ENCODE peak calls at places on chromosomes 12 and 14, in six cellular contexts. One of them, this sample, is unnamed.

GRCh38 chr14:82667501-82667900 is 1133.8 kb upstream of the SEL1L start:
- DNase-seq in GM10248: no peak
- DNase-seq in OCI-LY7: no peak
- DNase-seq in WTC11: no peak
- DNase-seq in endodermal cell: no peak
- DNase-seq in astrocyte: no peak
- DNase-seq in this sample: no peak

GRCh38 chr14:52850520-52850919 is 59.1 kb upstream of the GNPNAT1 start:
- DNase-seq in GM10248: no peak
- DNase-seq in OCI-LY7: no peak
- DNase-seq in WTC11: no peak
- DNase-seq in endodermal cell: no peak
- DNase-seq in astrocyte: no peak
- DNase-seq in this sample: no peak

GRCh38 chr12:45988259-45988658 is 2.1 kb downstream of the SCAF11 start:
- DNase-seq in GM10248: no peak
- DNase-seq in OCI-LY7: peak; percentile 12
- DNase-seq in WTC11: no peak
- DNase-seq in endodermal cell: no peak
- DNase-seq in astrocyte: peak; percentile 40
- DNase-seq in this sample: no peak

GRCh38 chr14:33842299-33842698 is 108.6 kb downstream of the EGLN3 start:
- DNase-seq in GM10248: no peak
- DNase-seq in OCI-LY7: no peak
- DNase-seq in WTC11: no peak
- DNase-seq in endodermal cell: no peak
- DNase-seq in astrocyte: peak; percentile 49
- DNase-seq in this sample: no peak

GRCh38 chr12:11707535-11707934 is 58.1 kb downstream of the ETV6 start:
- DNase-seq in GM10248: no peak
- DNase-seq in OCI-LY7: no peak
- DNase-seq in WTC11: no peak
- DNase-seq in endodermal cell: no peak
- DNase-seq in astrocyte: no peak
- DNase-seq in this sample: no peak

GRCh38 chr14:77151245-77151644 is 9.7 kb upstream of the ZDHHC22 start:
- DNase-seq in GM10248: no peak
- DNase-seq in OCI-LY7: peak; percentile 45
- DNase-seq in WTC11: peak; percentile 64
- DNase-seq in endodermal cell: peak; percentile 86
- DNase-seq in astrocyte: no peak
- DNase-seq in this sample: peak; percentile 65

GRCh38 chr14:99759546-99759925 is 33.7 kb upstream of the EML1 start:
- DNase-seq in GM10248: no peak
- DNase-seq in OCI-LY7: no peak
- DNase-seq in WTC11: no peak
- DNase-seq in endodermal cell: no peak
- DNase-seq in astrocyte: no peak
- DNase-seq in this sample: no peak

GRCh38 chr14:105914738-105915385 is 388.5 kb downstream of the TMEM121 start:
- DNase-seq in GM10248: no peak
- DNase-seq in OCI-LY7: no peak
- DNase-seq in WTC11: no peak
- DNase-seq in endodermal cell: no peak
- DNase-seq in astrocyte: no peak
- DNase-seq in this sample: no peak

GRCh38 chr12:29228474-29229157 is 79.5 kb downstream of the FAR2 start:
- DNase-seq in GM10248: no peak
- DNase-seq in OCI-LY7: no peak
- DNase-seq in WTC11: peak; percentile 21
- DNase-seq in endodermal cell: peak; percentile 65
- DNase-seq in astrocyte: no peak
- DNase-seq in this sample: no peak

GRCh38 chr14:100902792-100903191 is 730 bp downstream of the RTL1 start:
- DNase-seq in GM10248: no peak
- DNase-seq in OCI-LY7: no peak
- DNase-seq in WTC11: peak; percentile 10
- DNase-seq in endodermal cell: peak; percentile 52
- DNase-seq in astrocyte: no peak
- DNase-seq in this sample: no peak

GRCh38 chr14:20440882-20441281 is 4.9 kb upstream of the KLHL33 start:
- DNase-seq in GM10248: no peak
- DNase-seq in OCI-LY7: peak; percentile 22
- DNase-seq in WTC11: no peak
- DNase-seq in endodermal cell: no peak
- DNase-seq in astrocyte: no peak
- DNase-seq in this sample: no peak
- TF ChIP-seq CTCF in GM10248: no peak
- TF ChIP-seq CTCF in OCI-LY7: no peak
- TF ChIP-seq CTCF in WTC11: no peak
- TF ChIP-seq CTCF in endodermal cell: peak; percentile 40
- TF ChIP-seq CTCF in astrocyte: no peak
- TF ChIP-seq CTCF in this sample: no peak

GRCh38 chr14:74562515-74563232 is 49.4 kb downstream of the LTBP2 start:
- DNase-seq in GM10248: no peak
- DNase-seq in OCI-LY7: no peak
- DNase-seq in WTC11: no peak
- DNase-seq in endodermal cell: peak; percentile 65
- DNase-seq in astrocyte: no peak
- DNase-seq in this sample: no peak
- TF ChIP-seq CTCF in GM10248: no peak
- TF ChIP-seq CTCF in OCI-LY7: no peak
- TF ChIP-seq CTCF in WTC11: no peak
- TF ChIP-seq CTCF in endodermal cell: no peak
- TF ChIP-seq CTCF in astrocyte: no peak
- TF ChIP-seq CTCF in this sample: no peak

DNA sequence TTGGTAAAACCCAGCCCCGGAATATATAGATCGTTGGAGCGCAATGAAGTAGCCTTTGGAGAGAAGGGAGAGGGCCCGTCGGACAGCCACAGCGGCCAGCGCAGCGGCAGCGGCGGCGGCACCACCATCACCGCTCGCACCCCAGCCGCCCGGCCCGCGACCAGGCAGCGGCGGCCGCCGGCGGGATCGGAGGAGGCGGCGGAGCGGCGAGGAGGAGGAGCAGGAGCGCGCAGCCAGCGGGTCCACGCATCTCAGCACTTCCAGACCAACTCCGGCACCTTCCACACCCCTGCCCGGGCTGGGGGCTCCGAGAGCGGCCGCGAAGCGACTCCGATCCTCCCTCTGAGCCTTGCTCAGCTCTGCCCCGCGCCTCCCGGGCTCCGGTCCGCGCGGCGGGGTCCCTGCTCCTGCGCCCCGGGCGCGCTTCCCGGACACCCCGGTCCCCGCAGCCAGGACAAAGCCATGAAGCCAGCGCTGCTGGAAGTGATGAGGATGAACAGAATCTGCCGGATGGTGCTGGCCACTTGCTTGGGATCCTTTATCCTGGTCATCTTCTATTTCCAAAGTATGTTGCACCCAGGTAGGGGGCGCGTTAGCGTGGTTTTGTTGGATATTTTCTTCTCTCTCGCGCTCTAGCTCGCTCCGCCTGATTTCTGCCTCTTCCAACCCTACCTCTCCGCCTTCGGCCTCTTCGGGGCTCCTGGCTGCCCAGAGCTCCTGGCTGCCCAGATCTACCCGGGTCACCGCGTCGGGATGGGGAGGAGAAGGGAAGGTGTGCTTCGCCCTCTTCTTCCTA is 400 bp downstream of the CHST11 start:
- DNase-seq in GM10248: peak; percentile 62
- DNase-seq in OCI-LY7: peak; percentile 80
- DNase-seq in WTC11: peak; percentile 55
- DNase-seq in endodermal cell: peak; percentile 93
- DNase-seq in astrocyte: peak; percentile 69
- DNase-seq in this sample: peak; percentile 61
- TF ChIP-seq CTCF in GM10248: peak; percentile 52
- TF ChIP-seq CTCF in OCI-LY7: peak; percentile 85
- TF ChIP-seq CTCF in WTC11: no peak
- TF ChIP-seq CTCF in endodermal cell: peak; percentile 71
- TF ChIP-seq CTCF in astrocyte: peak; percentile 29
- TF ChIP-seq CTCF in this sample: peak; percentile 30

DNA sequence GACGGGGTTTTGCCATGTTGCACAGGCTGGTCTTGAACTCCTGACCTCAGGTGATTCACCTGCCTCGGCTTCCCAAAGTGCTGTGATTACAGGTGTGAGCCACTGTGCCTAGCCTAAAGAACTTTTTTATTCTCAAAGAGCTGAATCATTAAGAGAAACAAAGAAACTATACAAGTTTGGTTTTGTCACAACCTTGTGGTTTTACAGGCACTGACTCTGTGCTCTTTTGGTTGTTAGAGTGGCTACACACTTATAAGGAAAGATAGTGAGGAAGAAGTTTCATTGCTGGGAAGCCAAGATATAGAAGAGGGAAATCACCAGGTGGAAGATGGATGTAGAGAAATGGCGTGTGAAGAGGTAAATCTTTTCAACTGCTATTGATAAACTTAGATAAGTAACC is 10.1 kb upstream of the DNAH10 start:
- DNase-seq in GM10248: no peak
- DNase-seq in OCI-LY7: no peak
- DNase-seq in WTC11: no peak
- DNase-seq in endodermal cell: no peak
- DNase-seq in astrocyte: no peak
- DNase-seq in this sample: no peak
- TF ChIP-seq CTCF in GM10248: no peak
- TF ChIP-seq CTCF in OCI-LY7: no peak
- TF ChIP-seq CTCF in WTC11: no peak
- TF ChIP-seq CTCF in endodermal cell: no peak
- TF ChIP-seq CTCF in astrocyte: no peak
- TF ChIP-seq CTCF in this sample: no peak

GRCh38 chr12:52267699-52268098 is 6.7 kb upstream of the KRT86 start:
- DNase-seq in GM10248: no peak
- DNase-seq in OCI-LY7: no peak
- DNase-seq in WTC11: no peak
- DNase-seq in endodermal cell: no peak
- DNase-seq in astrocyte: no peak
- DNase-seq in this sample: no peak
- TF ChIP-seq CTCF in GM10248: no peak
- TF ChIP-seq CTCF in OCI-LY7: no peak
- TF ChIP-seq CTCF in WTC11: no peak
- TF ChIP-seq CTCF in endodermal cell: no peak
- TF ChIP-seq CTCF in astrocyte: no peak
- TF ChIP-seq CTCF in this sample: no peak

GRCh38 chr12:122995503-122996187 is 15.2 kb downstream of the ARL6IP4 start:
- DNase-seq in GM10248: no peak
- DNase-seq in OCI-LY7: no peak
- DNase-seq in WTC11: no peak
- DNase-seq in endodermal cell: no peak
- DNase-seq in astrocyte: no peak
- DNase-seq in this sample: no peak

GRCh38 chr12:122997343-122998250 is 17.1 kb downstream of the ARL6IP4 start:
- DNase-seq in GM10248: no peak
- DNase-seq in OCI-LY7: no peak
- DNase-seq in WTC11: no peak
- DNase-seq in endodermal cell: no peak
- DNase-seq in astrocyte: no peak
- DNase-seq in this sample: no peak

GRCh38 chr12:122996188-122996601 is 15.7 kb downstream of the ARL6IP4 start:
- DNase-seq in GM10248: no peak
- DNase-seq in OCI-LY7: no peak
- DNase-seq in WTC11: no peak
- DNase-seq in endodermal cell: no peak
- DNase-seq in astrocyte: no peak
- DNase-seq in this sample: no peak

GRCh38 chr12:122998316-122998715 is 17.8 kb downstream of the ARL6IP4 start:
- DNase-seq in GM10248: no peak
- DNase-seq in OCI-LY7: no peak
- DNase-seq in WTC11: no peak
- DNase-seq in endodermal cell: no peak
- DNase-seq in astrocyte: no peak
- DNase-seq in this sample: no peak

GRCh38 chr12:122996621-122997342 is 16.3 kb downstream of the ARL6IP4 start:
- DNase-seq in GM10248: no peak
- DNase-seq in OCI-LY7: no peak
- DNase-seq in WTC11: no peak
- DNase-seq in endodermal cell: no peak
- DNase-seq in astrocyte: no peak
- DNase-seq in this sample: no peak
- TF ChIP-seq CTCF in GM10248: no peak
- TF ChIP-seq CTCF in OCI-LY7: no peak
- TF ChIP-seq CTCF in WTC11: no peak
- TF ChIP-seq CTCF in endodermal cell: no peak
- TF ChIP-seq CTCF in astrocyte: no peak
- TF ChIP-seq CTCF in this sample: no peak

This sample was measured in glutamatergic neuron.